ENCODE peak calls at places on chromosomes 3 and 15, in six cellular contexts. One of them, this sample, is unnamed.

GRCh38 chr3:86990171-86990733 is 697 bp downstream of the VGLL3 start:
- DNase-seq in caudate nucleus: peak; percentile 39
- DNase-seq in CD4-positive, alpha-beta T cell: no peak
- DNase-seq in IMR-90: peak; percentile 26
- DNase-seq in effector memory CD4-positive, alpha-beta T cell: no peak
- DNase-seq in mesenchymal stem cell: peak; percentile 38
- DNase-seq in this sample: peak; percentile 76

GRCh38 chr3:183377307-183377959 is 51.0 kb downstream of the MCF2L2 start:
- DNase-seq in caudate nucleus: no peak
- DNase-seq in CD4-positive, alpha-beta T cell: no peak
- DNase-seq in IMR-90: no peak
- DNase-seq in effector memory CD4-positive, alpha-beta T cell: no peak
- DNase-seq in mesenchymal stem cell: no peak
- DNase-seq in this sample: no peak

GRCh38 chr15:81573098-81573746 is 199.2 kb upstream of the TMC3 start:
- DNase-seq in caudate nucleus: no peak
- DNase-seq in CD4-positive, alpha-beta T cell: no peak
- DNase-seq in IMR-90: no peak
- DNase-seq in effector memory CD4-positive, alpha-beta T cell: no peak
- DNase-seq in mesenchymal stem cell: no peak
- DNase-seq in this sample: no peak

GRCh38 chr3:13027154-13027553 is 46.1 kb downstream of the IQSEC1 start:
- DNase-seq in caudate nucleus: no peak
- DNase-seq in CD4-positive, alpha-beta T cell: no peak
- DNase-seq in IMR-90: no peak
- DNase-seq in effector memory CD4-positive, alpha-beta T cell: no peak
- DNase-seq in mesenchymal stem cell: no peak
- DNase-seq in this sample: no peak

GRCh38 chr15:89326316-89326715 is 8.3 kb downstream of the POLG start:
- DNase-seq in caudate nucleus: no peak
- DNase-seq in CD4-positive, alpha-beta T cell: no peak
- DNase-seq in IMR-90: no peak
- DNase-seq in effector memory CD4-positive, alpha-beta T cell: no peak
- DNase-seq in mesenchymal stem cell: no peak
- DNase-seq in this sample: no peak

GRCh38 chr3:174158674-174159073 is 700.5 kb upstream of the NAALADL2 start:
- DNase-seq in caudate nucleus: no peak
- DNase-seq in CD4-positive, alpha-beta T cell: no peak
- DNase-seq in IMR-90: no peak
- DNase-seq in effector memory CD4-positive, alpha-beta T cell: no peak
- DNase-seq in mesenchymal stem cell: no peak
- DNase-seq in this sample: no peak

GRCh38 chr3:58563386-58564035 is 13.7 kb downstream of the FAM107A start:
- DNase-seq in caudate nucleus: no peak
- DNase-seq in CD4-positive, alpha-beta T cell: no peak
- DNase-seq in IMR-90: no peak
- DNase-seq in effector memory CD4-positive, alpha-beta T cell: no peak
- DNase-seq in mesenchymal stem cell: no peak
- DNase-seq in this sample: no peak

GRCh38 chr3:30293621-30294240 is 312.7 kb upstream of the TGFBR2 start:
- DNase-seq in caudate nucleus: no peak
- DNase-seq in CD4-positive, alpha-beta T cell: no peak
- DNase-seq in IMR-90: no peak
- DNase-seq in effector memory CD4-positive, alpha-beta T cell: no peak
- DNase-seq in mesenchymal stem cell: no peak
- DNase-seq in this sample: no peak

GRCh38 chr3:72338082-72338941 is 509.9 kb downstream of the SHQ1 start:
- DNase-seq in caudate nucleus: no peak
- DNase-seq in CD4-positive, alpha-beta T cell: no peak
- DNase-seq in IMR-90: peak; percentile 55
- DNase-seq in effector memory CD4-positive, alpha-beta T cell: no peak
- DNase-seq in mesenchymal stem cell: peak; percentile 50
- DNase-seq in this sample: no peak

GRCh38 chr3:186653984-186654383 is 11.8 kb upstream of the HRG start:
- DNase-seq in caudate nucleus: no peak
- DNase-seq in CD4-positive, alpha-beta T cell: no peak
- DNase-seq in IMR-90: no peak
- DNase-seq in effector memory CD4-positive, alpha-beta T cell: no peak
- DNase-seq in mesenchymal stem cell: peak; percentile 3
- DNase-seq in this sample: no peak

GRCh38 chr15:89863918-89864317 is 29.9 kb downstream of the AP3S2 start:
- DNase-seq in caudate nucleus: no peak
- DNase-seq in CD4-positive, alpha-beta T cell: no peak
- DNase-seq in IMR-90: no peak
- DNase-seq in effector memory CD4-positive, alpha-beta T cell: no peak
- DNase-seq in mesenchymal stem cell: no peak
- DNase-seq in this sample: no peak

GRCh38 chr3:14374444-14374883 is 27.9 kb upstream of the SLC6A6 start:
- DNase-seq in caudate nucleus: no peak
- DNase-seq in CD4-positive, alpha-beta T cell: no peak
- DNase-seq in IMR-90: no peak
- DNase-seq in effector memory CD4-positive, alpha-beta T cell: no peak
- DNase-seq in mesenchymal stem cell: no peak
- DNase-seq in this sample: no peak

GRCh38 chr3:119239421-119239820 is 1.3 kb downstream of the B4GALT4 start:
- DNase-seq in caudate nucleus: no peak
- DNase-seq in CD4-positive, alpha-beta T cell: no peak
- DNase-seq in IMR-90: no peak
- DNase-seq in effector memory CD4-positive, alpha-beta T cell: no peak
- DNase-seq in mesenchymal stem cell: peak; percentile 13
- DNase-seq in this sample: no peak
- H3K27ac ChIP-seq in caudate nucleus: peak overlapping the region; percentile 22
- H3K27ac ChIP-seq in CD4-positive, alpha-beta T cell: peak overlapping the region; percentile 39
- H3K27ac ChIP-seq in IMR-90: peak overlapping the region; percentile 84
- H3K27ac ChIP-seq in effector memory CD4-positive, alpha-beta T cell: peak overlapping the region; percentile 89
- H3K27ac ChIP-seq in mesenchymal stem cell: peak overlapping the region; percentile 35
- H3K27ac ChIP-seq in this sample: peak overlapping the region; percentile 91

GRCh38 chr3:156817931-156818765 is 8.0 kb upstream of the LEKR1 start:
- DNase-seq in caudate nucleus: no peak
- DNase-seq in CD4-positive, alpha-beta T cell: no peak
- DNase-seq in IMR-90: no peak
- DNase-seq in effector memory CD4-positive, alpha-beta T cell: no peak
- DNase-seq in mesenchymal stem cell: peak; percentile 43
- DNase-seq in this sample: no peak
- H3K27ac ChIP-seq in caudate nucleus: no peak overlapping the region
- H3K27ac ChIP-seq in CD4-positive, alpha-beta T cell: no peak overlapping the region
- H3K27ac ChIP-seq in IMR-90: peak overlapping the region; percentile 97
- H3K27ac ChIP-seq in effector memory CD4-positive, alpha-beta T cell: peak overlapping the region; percentile 68
- H3K27ac ChIP-seq in mesenchymal stem cell: peak overlapping the region; percentile 95
- H3K27ac ChIP-seq in this sample: peak overlapping the region; percentile 91

DNA sequence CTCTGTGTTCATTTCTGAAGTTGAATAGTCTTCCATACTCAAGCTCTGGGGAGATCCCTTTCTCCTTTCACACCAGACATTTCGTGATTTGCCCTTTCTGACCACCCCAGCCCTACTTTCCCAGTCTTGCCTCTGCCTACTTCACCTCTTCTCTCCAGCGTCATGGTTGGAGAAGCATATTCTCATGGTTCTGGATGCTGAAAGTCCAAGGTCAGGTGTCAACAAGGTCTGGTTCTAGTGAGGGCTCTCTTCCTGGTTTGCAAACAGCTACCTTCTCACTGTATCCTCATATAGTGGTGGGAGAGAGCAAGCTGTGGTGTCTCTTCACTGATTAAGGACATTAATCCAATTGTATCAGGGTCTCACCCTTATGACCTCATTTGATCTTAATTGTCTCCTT is 169.4 kb downstream of the IGF1R start:
- DNase-seq in caudate nucleus: no peak
- DNase-seq in CD4-positive, alpha-beta T cell: no peak
- DNase-seq in IMR-90: no peak
- DNase-seq in effector memory CD4-positive, alpha-beta T cell: no peak
- DNase-seq in mesenchymal stem cell: no peak
- DNase-seq in this sample: no peak
- H3K27ac ChIP-seq in caudate nucleus: no peak overlapping the region
- H3K27ac ChIP-seq in CD4-positive, alpha-beta T cell: no peak overlapping the region
- H3K27ac ChIP-seq in IMR-90: no peak overlapping the region
- H3K27ac ChIP-seq in effector memory CD4-positive, alpha-beta T cell: no peak overlapping the region
- H3K27ac ChIP-seq in mesenchymal stem cell: no peak overlapping the region
- H3K27ac ChIP-seq in this sample: no peak overlapping the region

DNA sequence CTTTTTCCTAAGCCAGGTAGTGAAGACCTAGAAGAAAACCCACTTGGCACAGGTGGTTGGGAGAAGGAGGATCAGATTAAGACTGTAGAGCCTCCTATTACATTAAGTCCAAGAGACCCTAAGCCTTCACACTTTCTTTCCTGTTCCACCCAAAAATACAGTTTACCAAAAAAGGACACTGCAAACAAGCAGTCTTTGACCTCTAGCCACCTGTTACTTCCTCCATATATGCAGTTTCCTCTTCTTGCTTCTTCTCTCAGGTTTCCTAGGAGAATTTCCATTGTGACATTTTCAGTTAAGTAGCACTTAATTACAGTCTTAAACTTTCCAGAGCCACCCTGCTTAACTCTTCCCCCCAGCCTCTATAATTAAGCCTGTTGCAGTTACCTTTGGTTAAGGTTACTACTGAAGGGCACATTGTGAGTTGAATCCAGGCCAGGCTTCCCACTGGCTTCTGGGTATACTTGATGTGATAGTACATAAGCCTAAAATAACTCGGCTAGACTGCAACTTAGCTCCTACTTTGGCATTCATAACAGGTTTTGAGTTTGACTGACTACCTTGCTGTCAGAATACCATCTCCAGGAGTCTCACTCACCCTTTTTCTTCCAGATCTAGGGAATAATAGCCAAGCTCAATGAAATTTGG is 114.2 kb upstream of the UMPS start:
- DNase-seq in caudate nucleus: no peak
- DNase-seq in CD4-positive, alpha-beta T cell: no peak
- DNase-seq in IMR-90: no peak
- DNase-seq in effector memory CD4-positive, alpha-beta T cell: no peak
- DNase-seq in mesenchymal stem cell: no peak
- DNase-seq in this sample: no peak
- H3K27ac ChIP-seq in caudate nucleus: no peak overlapping the region
- H3K27ac ChIP-seq in CD4-positive, alpha-beta T cell: no peak overlapping the region
- H3K27ac ChIP-seq in IMR-90: no peak overlapping the region
- H3K27ac ChIP-seq in effector memory CD4-positive, alpha-beta T cell: no peak overlapping the region
- H3K27ac ChIP-seq in mesenchymal stem cell: no peak overlapping the region
- H3K27ac ChIP-seq in this sample: no peak overlapping the region

DNA sequence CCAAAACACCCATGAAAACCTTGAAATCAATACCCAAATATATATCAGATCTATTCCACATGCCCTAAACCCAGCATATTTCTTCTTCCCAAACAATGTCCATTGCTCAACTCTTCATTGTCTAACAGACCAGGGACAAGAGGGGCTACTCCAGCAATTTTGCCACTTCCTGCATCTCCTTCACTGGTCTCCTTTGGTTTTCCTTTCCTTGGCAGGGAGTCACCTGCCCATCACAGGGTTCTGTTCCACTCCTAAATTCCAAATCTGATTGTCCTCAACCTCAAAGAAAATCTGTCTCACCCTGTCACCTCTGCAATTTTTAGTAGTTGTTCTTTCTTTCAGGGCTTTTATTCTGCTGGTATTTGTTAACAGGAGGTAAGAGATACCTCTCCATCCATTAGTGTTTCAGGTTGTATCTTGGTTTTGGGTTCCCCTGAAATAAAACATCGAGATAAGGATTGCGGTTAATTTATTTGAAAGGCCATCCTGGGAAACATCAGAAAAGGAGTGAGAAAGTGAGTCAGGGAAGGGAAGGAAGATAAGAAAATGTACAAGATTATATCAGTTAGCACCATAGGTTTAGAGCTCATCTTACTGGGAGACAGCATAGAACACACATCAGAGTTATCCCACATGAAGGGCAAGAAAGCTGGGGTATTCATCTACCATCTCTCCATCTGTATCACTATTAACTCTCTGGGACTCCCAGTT is 13.6 kb downstream of the ZBED2 start:
- DNase-seq in caudate nucleus: no peak
- DNase-seq in CD4-positive, alpha-beta T cell: no peak
- DNase-seq in IMR-90: no peak
- DNase-seq in effector memory CD4-positive, alpha-beta T cell: no peak
- DNase-seq in mesenchymal stem cell: no peak
- DNase-seq in this sample: no peak
- H3K27ac ChIP-seq in caudate nucleus: no peak overlapping the region
- H3K27ac ChIP-seq in CD4-positive, alpha-beta T cell: no peak overlapping the region
- H3K27ac ChIP-seq in IMR-90: no peak overlapping the region
- H3K27ac ChIP-seq in effector memory CD4-positive, alpha-beta T cell: no peak overlapping the region
- H3K27ac ChIP-seq in mesenchymal stem cell: peak overlapping the region; percentile 69
- H3K27ac ChIP-seq in this sample: no peak overlapping the region

DNA sequence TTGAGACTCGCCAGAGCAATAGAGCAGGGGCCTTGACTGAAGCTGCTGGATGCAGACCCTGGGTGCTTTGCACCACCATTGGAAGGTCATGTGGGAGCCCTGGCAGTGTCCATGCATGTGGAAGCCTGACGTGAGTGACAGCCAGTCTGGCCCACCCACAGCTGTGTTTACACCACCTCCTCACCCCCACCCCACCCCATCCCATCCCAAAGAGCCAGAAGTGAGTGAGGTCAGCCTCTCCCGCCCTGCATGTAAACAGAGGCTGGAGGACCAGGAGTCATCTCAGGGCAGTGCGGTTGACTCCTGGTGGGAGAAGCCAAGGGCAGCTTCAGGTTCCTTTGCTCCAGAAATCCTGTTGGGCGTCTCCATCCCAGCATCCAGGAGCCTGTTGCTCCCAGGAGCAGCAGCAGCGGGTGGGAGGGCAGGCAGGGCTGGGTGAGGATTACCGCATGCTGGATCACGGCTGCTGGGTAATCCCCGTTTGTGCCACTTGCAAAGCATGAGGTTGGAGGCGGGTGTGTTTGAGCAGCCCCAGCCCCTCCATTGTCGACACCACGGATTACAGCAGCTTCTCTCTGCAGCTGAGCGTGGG is 44.6 kb downstream of the CORO2B start:
- DNase-seq in caudate nucleus: peak; percentile 87
- DNase-seq in CD4-positive, alpha-beta T cell: no peak
- DNase-seq in IMR-90: peak; percentile 67
- DNase-seq in effector memory CD4-positive, alpha-beta T cell: no peak
- DNase-seq in mesenchymal stem cell: peak; percentile 66
- DNase-seq in this sample: no peak
- H3K27ac ChIP-seq in caudate nucleus: peak overlapping the region; percentile 82
- H3K27ac ChIP-seq in CD4-positive, alpha-beta T cell: no peak overlapping the region
- H3K27ac ChIP-seq in IMR-90: no peak overlapping the region
- H3K27ac ChIP-seq in effector memory CD4-positive, alpha-beta T cell: no peak overlapping the region
- H3K27ac ChIP-seq in mesenchymal stem cell: no peak overlapping the region
- H3K27ac ChIP-seq in this sample: no peak overlapping the region

DNA sequence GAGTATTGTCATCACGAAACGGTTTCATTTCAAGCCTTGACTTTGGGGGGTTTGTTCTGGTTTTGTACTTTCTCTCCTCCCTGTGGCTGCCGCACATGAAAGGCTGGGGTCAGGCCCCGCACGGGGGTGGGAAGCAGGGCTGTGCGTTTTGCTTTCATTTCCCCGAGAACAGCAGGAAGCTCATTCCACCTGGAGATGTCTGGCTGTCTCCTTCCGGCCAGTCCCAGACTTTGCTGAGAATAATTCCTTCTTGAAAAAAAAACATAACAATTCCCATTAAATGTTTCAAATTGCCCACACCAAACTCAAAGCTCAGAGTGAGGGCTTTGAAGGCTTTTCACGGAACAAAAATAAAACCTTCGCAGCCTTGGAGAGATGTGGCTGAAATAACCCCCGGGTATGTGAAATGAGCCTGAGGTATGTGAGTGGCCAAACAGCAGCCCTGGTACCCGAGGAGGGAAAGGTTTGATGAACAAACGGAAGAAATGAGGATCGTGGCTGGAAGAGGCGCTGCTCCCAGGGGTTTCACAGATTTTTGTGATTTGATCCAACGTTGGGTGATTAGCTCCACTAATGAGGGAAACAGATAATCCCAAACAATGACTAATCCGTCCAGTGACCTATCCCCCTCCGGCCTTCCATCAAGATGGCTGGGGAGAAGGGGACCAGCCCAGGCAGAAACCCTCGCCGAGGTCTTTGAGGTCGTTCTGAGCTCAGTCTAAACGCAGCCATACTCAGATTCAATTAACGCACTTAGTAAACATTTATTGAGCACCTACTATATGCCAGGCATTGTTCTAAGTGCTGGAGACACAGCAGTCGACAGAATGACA is 126.9 kb upstream of the MEF2A start:
- DNase-seq in caudate nucleus: no peak
- DNase-seq in CD4-positive, alpha-beta T cell: no peak
- DNase-seq in IMR-90: no peak
- DNase-seq in effector memory CD4-positive, alpha-beta T cell: no peak
- DNase-seq in mesenchymal stem cell: peak; percentile 41
- DNase-seq in this sample: no peak
- H3K27ac ChIP-seq in caudate nucleus: no peak overlapping the region
- H3K27ac ChIP-seq in CD4-positive, alpha-beta T cell: no peak overlapping the region
- H3K27ac ChIP-seq in IMR-90: no peak overlapping the region
- H3K27ac ChIP-seq in effector memory CD4-positive, alpha-beta T cell: no peak overlapping the region
- H3K27ac ChIP-seq in mesenchymal stem cell: peak overlapping the region; percentile 56
- H3K27ac ChIP-seq in this sample: no peak overlapping the region